ENCODE peak calls at places on chromosomes 1 and 21, in nine cellular contexts. Y, U, G, M, R, J, Z, T and V are unnamed samples. For H3K36me3, the result is how much of the 10 kb centered on the place peaks cover.

GRCh38 chr21:32524010-32524719 is 61.2 kb downstream of the TCP10L start:
- DNase-seq in Y (no peak), U (no peak), G (no peak), M (peak), R (no peak), J (no peak), Z (no peak), T (no peak), V (no peak)

GRCh38 chr1:218347316-218347712 is 2.2 kb downstream of the TGFB2 start:
- DNase-seq in Y (no peak), U (no peak), G (peak), M (peak), R (no peak), J (no peak), Z (no peak), T (no peak), V (no peak)

GRCh38 chr1:153572569-153573015 is 6.9 kb upstream of the S100A2 start:
- DNase-seq in Y (peak), U (peak), G (peak), M (peak), R (peak), J (no peak), Z (no peak), T (peak), V (peak)

GRCh38 chr1:7047866-7048265 is 262.6 kb downstream of the CAMTA1 start:
- DNase-seq in Y (no peak), U (no peak), G (no peak), M (no peak), R (no peak), J (no peak), Z (no peak), T (no peak), V (no peak)

GRCh38 chr1:29410476-29410875 is 174.2 kb downstream of the PTPRU start:
- DNase-seq in Y (no peak), U (no peak), G (no peak), M (no peak), R (no peak), J (no peak), Z (no peak), T (no peak), V (no peak)

GRCh38 chr1:31532114-31532644 is 44.1 kb upstream of the TINAGL1 start:
- DNase-seq in Y (no peak), U (no peak), G (no peak), M (no peak), R (no peak), J (no peak), Z (no peak), T (no peak), V (no peak)

GRCh38 chr1:209873067-209873810 is 45.5 kb downstream of the UTP25 start:
- DNase-seq in Y (no peak), U (no peak), G (no peak), M (no peak), R (no peak), J (no peak), Z (no peak), T (no peak), V (no peak)

GRCh38 chr1:236075848-236076247 is 11.0 kb upstream of the NID1 start:
- DNase-seq in Y (no peak), U (no peak), G (no peak), M (no peak), R (no peak), J (no peak), Z (no peak), T (no peak), V (no peak)

GRCh38 chr1:212651521-212651920 is 43.0 kb downstream of the ATF3 start:
- DNase-seq in Y (no peak), U (no peak), G (no peak), M (no peak), R (no peak), J (no peak), Z (no peak), T (no peak), V (no peak)

GRCh38 chr1:50970927-50971582 is 1.0 kb downstream of the CDKN2C start:
- DNase-seq in Y (no peak), U (no peak), G (no peak), M (no peak), R (no peak), J (no peak), Z (no peak), T (no peak), V (no peak)

GRCh38 chr1:23694371-23694770 is 2.8 kb downstream of the RPL11 start:
- DNase-seq in Y (no peak), U (no peak), G (no peak), M (no peak), R (no peak), J (no peak), Z (no peak), T (no peak), V (no peak)

GRCh38 chr1:164801246-164801731 is 242.3 kb downstream of the PBX1 start:
- DNase-seq in Y (no peak), U (no peak), G (no peak), M (no peak), R (no peak), J (no peak), Z (no peak), T (no peak), V (no peak)

GRCh38 chr1:154218545-154218944 is 2.2 kb upstream of the UBAP2L start:
- DNase-seq in Y (no peak), U (no peak), G (no peak), M (no peak), R (no peak), J (no peak), Z (no peak), T (no peak), V (no peak)

GRCh38 chr21:44640761-44641160 is 3.6 kb downstream of the KRTAP10-10 start:
- DNase-seq in Y (no peak), U (no peak), G (no peak), M (no peak), R (no peak), J (no peak), Z (no peak), T (no peak), V (no peak)

GRCh38 chr1:15157524-15158399 is 4.2 kb downstream of the TMEM51 start:
- DNase-seq in Y (no peak), U (no peak), G (peak), M (no peak), R (no peak), J (no peak), Z (no peak), T (no peak), V (no peak)

GRCh38 chr21:28745131-28746055 is 247.3 kb downstream of the LTN1 start:
- DNase-seq in Y (peak), U (peak), G (peak), M (peak), R (peak), J (no peak), Z (no peak), T (peak), V (peak)

GRCh38 chr1:83761084-83761760 is 237.7 kb downstream of the TTLL7 start:
- DNase-seq in Y (peak), U (no peak), G (no peak), M (no peak), R (no peak), J (no peak), Z (no peak), T (no peak), V (no peak)

GRCh38 chr1:202143011-202143767 is 1.3 kb downstream of the ARL8A start:
- DNase-seq in Y (peak), U (no peak), G (no peak), M (peak), R (no peak), J (no peak), Z (no peak), T (no peak), V (no peak)

GRCh38 chr1:33288976-33289857 is 31.7 kb downstream of the A3GALT2 start:
- DNase-seq in Y (peak), U (peak), G (no peak), M (peak), R (no peak), J (no peak), Z (no peak), T (no peak), V (no peak)

GRCh38 chr1:25107643-25108010 is 124.7 kb downstream of the SYF2 start:
- DNase-seq in Y (no peak), U (no peak), G (no peak), M (no peak), R (no peak), J (no peak), Z (no peak), T (no peak), V (no peak)

GRCh38 chr21:26115899-26116298 is 54.7 kb downstream of the APP start:
- DNase-seq in Y (no peak), U (no peak), G (no peak), M (no peak), R (no peak), J (no peak), Z (no peak), T (no peak), V (no peak)

GRCh38 chr1:14826172-14826636 is 227.7 kb downstream of the KAZN start:
- DNase-seq in Y (no peak), U (no peak), G (no peak), M (peak), R (no peak), J (no peak), Z (peak), T (no peak), V (no peak)

GRCh38 chr1:37752583-37753471 is 12.1 kb downstream of the EPHA10 start:
- DNase-seq in Y (no peak), U (no peak), G (peak), M (no peak), R (no peak), J (no peak), Z (peak), T (peak), V (peak)

GRCh38 chr1:30338765-30339164 is 384.6 kb downstream of the MATN1 start:
- DNase-seq in Y (no peak), U (no peak), G (no peak), M (no peak), R (no peak), J (no peak), Z (no peak), T (no peak), V (no peak)

GRCh38 chr1:3000214-3000613 is 21.1 kb upstream of the ACTRT2 start:
- DNase-seq in Y (peak), U (peak), G (no peak), M (peak), R (no peak), J (no peak), Z (no peak), T (no peak), V (no peak)

GRCh38 chr1:218273757-218274505 is 11.2 kb upstream of the RRP15 start:
- DNase-seq in Y (no peak), U (no peak), G (no peak), M (no peak), R (no peak), J (no peak), Z (no peak), T (no peak), V (no peak)

GRCh38 chr1:57017201-57017600 is 51.4 kb upstream of the C8B start:
- DNase-seq in Y (no peak), U (no peak), G (peak), M (no peak), R (no peak), J (no peak), Z (no peak), T (no peak), V (no peak)

GRCh38 chr1:39474810-39475209 is 16.6 kb upstream of the BMP8A start:
- DNase-seq in Y (no peak), U (no peak), G (no peak), M (no peak), R (no peak), J (no peak), Z (no peak), T (no peak), V (no peak)

GRCh38 chr1:241532864-241533263 is 686 bp downstream of the KMO start:
- DNase-seq in Y (peak), U (no peak), G (no peak), M (no peak), R (no peak), J (no peak), Z (no peak), T (no peak), V (no peak)

GRCh38 chr1:177802304-177802703 is 167.6 kb downstream of the SEC16B start:
- DNase-seq in Y (no peak), U (no peak), G (no peak), M (no peak), R (no peak), J (no peak), Z (no peak), T (no peak), V (no peak)

GRCh38 chr1:46516551-46516950 is 26.9 kb downstream of the DMBX1 start:
- DNase-seq in Y (peak), U (no peak), G (no peak), M (no peak), R (no peak), J (no peak), Z (no peak), T (no peak), V (no peak)

GRCh38 chr21:31222142-31222541 is 121.9 kb downstream of the TIAM1 start:
- DNase-seq in Y (no peak), U (no peak), G (no peak), M (no peak), R (no peak), J (no peak), Z (no peak), T (no peak), V (no peak)

GRCh38 chr1:22153653-22154052 is 10.8 kb upstream of the WNT4 start:
- DNase-seq in Y (no peak), U (no peak), G (no peak), M (no peak), R (no peak), J (no peak), Z (no peak), T (no peak), V (no peak)

GRCh38 chr1:51954783-51955182 is 35.7 kb downstream of the RAB3B start:
- DNase-seq in Y (no peak), U (no peak), G (no peak), M (no peak), R (no peak), J (no peak), Z (no peak), T (no peak), V (no peak)

GRCh38 chr1:27153927-27154358 is 982 bp downstream of the SLC9A1 start:
- DNase-seq in Y (peak), U (no peak), G (no peak), M (no peak), R (no peak), J (no peak), Z (peak), T (no peak), V (no peak)

GRCh38 chr1:228091084-228091483 is 8.6 kb downstream of the ARF1 start:
- DNase-seq in Y (peak), U (no peak), G (no peak), M (no peak), R (no peak), J (no peak), Z (no peak), T (no peak), V (no peak)

GRCh38 chr1:19648689-19649088 is 4.6 kb downstream of the NBL1 start:
- DNase-seq in Y (no peak), U (no peak), G (peak), M (no peak), R (peak), J (no peak), Z (no peak), T (peak), V (no peak)

GRCh38 chr21:15820857-15821256 is 91.1 kb downstream of the USP25 start:
- DNase-seq in Y (no peak), U (no peak), G (no peak), M (no peak), R (no peak), J (no peak), Z (no peak), T (no peak), V (no peak)
- H3K27ac ChIP-seq in Y (no peak), U (no peak), G (no peak), M (no peak), R (no peak), J (no peak), Z (no peak), T (no peak), V (no peak)

GRCh38 chr1:161119379-161120061 is 1.6 kb downstream of the NIT1 start:
- DNase-seq in Y (no peak), U (no peak), G (peak), M (peak), R (no peak), J (no peak), Z (no peak), T (peak), V (no peak)
- H3K36me3 ChIP-seq in Y (under half), U (under half), G (under half), M (under half), R (under half), J (half or more), Z (under half), T (under half), V (under half)

GRCh38 chr1:85597709-85598108 is 17.1 kb downstream of the CCN1 start:
- DNase-seq in Y (no peak), U (no peak), G (peak), M (no peak), R (no peak), J (no peak), Z (no peak), T (no peak), V (no peak)
- TF ChIP-seq POLR2AphosphoS5 in Y (no peak), U (no peak), G (no peak), M (no peak), R (no peak), J (no peak), Z (no peak), T (no peak), V (no peak)

GRCh38 chr1:9244501-9245229 is 10.1 kb downstream of the H6PD start:
- DNase-seq in Y (peak), U (no peak), G (no peak), M (no peak), R (peak), J (no peak), Z (no peak), T (no peak), V (peak)
- H3K27ac ChIP-seq in Y (peak), U (peak), G (no peak), M (peak), R (peak), J (peak), Z (peak), T (no peak), V (peak)

DNA sequence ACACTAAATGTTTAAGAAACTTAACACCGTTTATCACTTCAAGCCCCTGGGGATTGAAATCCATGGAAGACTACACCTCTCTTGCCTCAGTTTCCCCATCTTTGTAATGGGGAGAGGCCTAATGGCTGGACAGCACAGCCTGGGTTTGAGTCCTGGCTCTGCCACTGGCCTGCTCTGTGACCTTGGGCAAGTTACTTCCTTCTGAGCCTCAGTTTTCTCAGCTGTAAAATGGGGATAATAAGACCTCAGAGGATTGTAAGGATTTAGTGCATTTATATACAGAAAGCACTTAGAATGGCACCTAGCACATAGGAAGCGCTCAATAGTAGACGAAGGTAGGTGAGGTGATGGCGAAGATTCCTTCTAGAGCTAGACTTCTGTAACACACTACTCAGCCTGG is 5.5 kb downstream of the AGTRAP start:
- DNase-seq in Y (no peak), U (no peak), G (no peak), M (no peak), R (no peak), J (no peak), Z (no peak), T (no peak), V (no peak)
- H3K36me3 ChIP-seq in Y (under half), U (under half), G (under half), M (under half), R (under half), J (under half), Z (under half), T (under half), V (under half)

GRCh38 chr1:67834246-67834877 is 1.1 kb upstream of the GNG12 start:
- DNase-seq in Y (no peak), U (no peak), G (no peak), M (no peak), R (no peak), J (no peak), Z (no peak), T (no peak), V (no peak)

GRCh38 chr1:67830928-67831596 is 2.2 kb downstream of the GNG12 start:
- DNase-seq in Y (no peak), U (no peak), G (no peak), M (no peak), R (no peak), J (no peak), Z (no peak), T (no peak), V (no peak)

GRCh38 chr1:67831850-67832513 is 1.3 kb downstream of the GNG12 start:
- DNase-seq in Y (peak), U (peak), G (peak), M (peak), R (peak), J (no peak), Z (peak), T (peak), V (peak)

GRCh38 chr1:67833595-67833926 is 294 bp upstream of the GNG12 start:
- DNase-seq in Y (no peak), U (no peak), G (no peak), M (peak), R (peak), J (no peak), Z (no peak), T (no peak), V (no peak)

GRCh38 chr1:67832737-67833594 is at the start of gene GNG12:
- DNase-seq in Y (peak), U (peak), G (peak), M (peak), R (peak), J (no peak), Z (peak), T (peak), V (peak)
- TF ChIP-seq POLR2AphosphoS5 in Y (peak), U (no peak), G (no peak), M (peak), R (no peak), J (peak), Z (peak), T (peak), V (peak)